ENCODE peak calls at places on chromosomes 6 and 20, in six cellular contexts. Q is DMS153; I is stimulated activated CD4-positive, alpha-beta T cell treated with anti-CD3 and anti-CD28 coated beads, Interleukin-1b, Interleukin-23, amount 100 ng/mL, for 1 hour; H is central memory CD8-positive, alpha-beta T cell; J is A172; A is Caco-2. L is an unnamed sample.

GRCh38 chr6:27772261-27773001 is 139.8 kb downstream of the OR2B2 start:
- DNase-seq in A (peak), Q (peak), I (peak), H (peak), J (peak), L (peak)

GRCh38 chr20:62808211-62808865 is 3.7 kb downstream of the OGFR start:
- DNase-seq in I (peak), Q (no peak), A (no peak), J (peak), H (peak), L (peak)

GRCh38 chr6:63923139-63923739 is 287.6 kb downstream of the PHF3 start:
- DNase-seq in A (no peak), Q (no peak), I (no peak), J (no peak), H (no peak), L (peak)

GRCh38 chr6:33975631-33976424 is 170.1 kb downstream of the GRM4 start:
- DNase-seq in I (no peak), A (no peak), J (no peak), H (no peak), Q (no peak), L (no peak)

GRCh38 chr6:145096846-145097245 is 638.5 kb downstream of the EPM2A start:
- DNase-seq in I (no peak), A (no peak), H (no peak), J (peak), Q (peak), L (no peak)

GRCh38 chr20:32473231-32474008 is 111.7 kb downstream of the NOL4L start:
- DNase-seq in I (no peak), H (no peak), A (peak), J (no peak), Q (no peak), L (no peak)

GRCh38 chr20:37565134-37565811 is 37.6 kb upstream of the BLCAP start:
- DNase-seq in H (no peak), A (peak), Q (no peak), I (no peak), J (no peak), L (no peak)

GRCh38 chr6:139943391-139943790 is 568.9 kb upstream of the CITED2 start:
- DNase-seq in I (no peak), J (peak), A (no peak), H (no peak), Q (peak), L (peak)

GRCh38 chr20:53652090-53652858 is 58.6 kb upstream of the ZNF217 start:
- DNase-seq in H (no peak), Q (no peak), A (peak), J (no peak), I (no peak), L (no peak)

GRCh38 chr6:136846046-136846445 is 23.7 kb downstream of the PEX7 start:
- DNase-seq in J (peak), I (no peak), A (no peak), H (no peak), Q (peak), L (peak)

GRCh38 chr20:43541214-43541613 is 17.6 kb upstream of the SGK2 start:
- DNase-seq in H (no peak), Q (no peak), I (no peak), J (peak), A (no peak), L (peak)

GRCh38 chr6:82740066-82740465 is 325.6 kb downstream of the UBE3D start:
- DNase-seq in J (no peak), I (no peak), H (no peak), Q (no peak), A (no peak), L (no peak)

GRCh38 chr6:111592726-111593515 is 12.8 kb downstream of the TRAF3IP2 start:
- DNase-seq in J (no peak), A (no peak), H (no peak), I (no peak), Q (no peak), L (peak)

GRCh38 chr6:35258858-35259193 is 709 bp upstream of the ZNF76 start:
- DNase-seq in I (no peak), H (no peak), J (no peak), Q (no peak), A (no peak), L (no peak)

GRCh38 chr6:169974663-169975062 is 223.2 kb downstream of the ERMARD start:
- DNase-seq in Q (no peak), I (no peak), A (no peak), J (no peak), H (no peak), L (no peak)

GRCh38 chr20:25000268-25000801 is 7.8 kb upstream of the APMAP start:
- DNase-seq in I (no peak), A (peak), Q (peak), J (peak), H (no peak), L (peak)

GRCh38 chr20:21018576-21018975 is 87.6 kb downstream of the LINC00237 start:
- DNase-seq in A (no peak), I (no peak), J (no peak), Q (no peak), H (no peak), L (no peak)

GRCh38 chr6:89475634-89476033 is 42.7 kb downstream of the ANKRD6 start:
- DNase-seq in H (peak), J (peak), Q (peak), A (no peak), I (no peak), L (peak)

GRCh38 chr6:30041221-30041620 is 19.8 kb upstream of the POLR1H start:
- DNase-seq in J (no peak), H (no peak), Q (no peak), A (no peak), I (no peak), L (no peak)

GRCh38 chr6:31736768-31737314 is 511 bp upstream of the CLIC1 start:
- DNase-seq in H (no peak), A (peak), J (no peak), Q (no peak), I (no peak), L (no peak)

GRCh38 chr6:134363323-134364039 is 45.6 kb upstream of the SGK1 start:
- DNase-seq in Q (no peak), J (peak), A (no peak), I (no peak), H (no peak), L (peak)

GRCh38 chr6:15389759-15390723 is 144.2 kb downstream of the JARID2 start:
- DNase-seq in A (no peak), I (no peak), H (no peak), J (peak), Q (no peak), L (peak)

GRCh38 chr20:10673176-10673830 is 496 bp downstream of the JAG1 start:
- DNase-seq in J (no peak), A (no peak), Q (peak), I (no peak), H (no peak), L (peak)

GRCh38 chr6:56875961-56876360 is 78.9 kb upstream of the BEND6 start:
- DNase-seq in J (no peak), I (no peak), A (peak), Q (no peak), H (no peak), L (no peak)

GRCh38 chr6:26657268-26657667 is 2.3 kb downstream of the ZNF322 start:
- DNase-seq in I (no peak), J (no peak), Q (no peak), A (no peak), H (no peak), L (no peak)

GRCh38 chr6:4503700-4504099 is 272.5 kb upstream of the CDYL start:
- DNase-seq in A (no peak), I (no peak), Q (no peak), H (no peak), J (no peak), L (no peak)